ENCODE peak calls at places on chromosomes 3 and 15, in five cellular contexts. One of them, this sample, is unnamed.

GRCh38 chr3:45486136-45486535 is 97.8 kb downstream of the LARS2 start:
- DNase-seq in GM12878: no peak
- DNase-seq in K562: no peak
- DNase-seq in HepG2: no peak
- DNase-seq in WTC11: no peak
- DNase-seq in this sample: no peak

GRCh38 chr3:105688821-105689220 is 180.0 kb downstream of the CBLB start:
- DNase-seq in WTC11: no peak
- DNase-seq in K562: no peak
- DNase-seq in HepG2: peak
- DNase-seq in GM12878: no peak
- DNase-seq in this sample: peak

GRCh38 chr3:110423276-110423675 is 648.3 kb upstream of the NECTIN3 start:
- DNase-seq in HepG2: no peak
- DNase-seq in K562: no peak
- DNase-seq in GM12878: no peak
- DNase-seq in WTC11: no peak
- DNase-seq in this sample: no peak

GRCh38 chr3:121739902-121740301 is 9.6 kb downstream of the GOLGB1 start:
- DNase-seq in HepG2: no peak
- DNase-seq in K562: no peak
- DNase-seq in WTC11: no peak
- DNase-seq in GM12878: no peak
- DNase-seq in this sample: no peak

GRCh38 chr3:102158080-102158756 is 276.6 kb upstream of the ZPLD1 start:
- DNase-seq in K562: no peak
- DNase-seq in GM12878: no peak
- DNase-seq in HepG2: no peak
- DNase-seq in WTC11: no peak
- DNase-seq in this sample: no peak

GRCh38 chr3:192943384-192943783 is 25.7 kb upstream of the MB21D2 start:
- DNase-seq in WTC11: no peak
- DNase-seq in GM12878: no peak
- DNase-seq in HepG2: no peak
- DNase-seq in K562: no peak
- DNase-seq in this sample: no peak

GRCh38 chr3:62323241-62323640 is 50.1 kb downstream of the FEZF2 start:
- DNase-seq in GM12878: no peak
- DNase-seq in K562: no peak
- DNase-seq in WTC11: no peak
- DNase-seq in HepG2: no peak
- DNase-seq in this sample: no peak

GRCh38 chr3:9110802-9111201 is 138.6 kb downstream of the SRGAP3 start:
- DNase-seq in K562: no peak
- DNase-seq in HepG2: no peak
- DNase-seq in GM12878: no peak
- DNase-seq in WTC11: no peak
- DNase-seq in this sample: no peak

GRCh38 chr3:109803274-109803673 is 465.9 kb upstream of the DPPA4 start:
- DNase-seq in GM12878: no peak
- DNase-seq in K562: no peak
- DNase-seq in HepG2: no peak
- DNase-seq in WTC11: no peak
- DNase-seq in this sample: no peak

GRCh38 chr15:41568350-41569017 is 9.5 kb downstream of the TYRO3 start:
- DNase-seq in GM12878: no peak
- DNase-seq in HepG2: peak
- DNase-seq in K562: peak
- DNase-seq in WTC11: peak
- DNase-seq in this sample: no peak

GRCh38 chr3:195757371-195757770 is 36.6 kb downstream of the MUC20 start:
- DNase-seq in GM12878: no peak
- DNase-seq in WTC11: no peak
- DNase-seq in K562: no peak
- DNase-seq in HepG2: no peak
- DNase-seq in this sample: no peak

GRCh38 chr15:31366169-31366734 is 39.6 kb downstream of the KLF13 start:
- DNase-seq in K562: peak
- DNase-seq in WTC11: no peak
- DNase-seq in GM12878: no peak
- DNase-seq in HepG2: no peak
- DNase-seq in this sample: no peak

GRCh38 chr3:101992861-101993260 is 143.5 kb downstream of the NFKBIZ start:
- DNase-seq in HepG2: no peak
- DNase-seq in GM12878: no peak
- DNase-seq in WTC11: no peak
- DNase-seq in K562: no peak
- DNase-seq in this sample: no peak

GRCh38 chr15:43776101-43776717 is 557 bp downstream of the ELL3 start:
- DNase-seq in WTC11: peak
- DNase-seq in HepG2: no peak
- DNase-seq in GM12878: peak
- DNase-seq in K562: no peak
- DNase-seq in this sample: no peak

GRCh38 chr3:130539005-130539404 is 22.0 kb downstream of the COL6A6 start:
- DNase-seq in HepG2: peak
- DNase-seq in WTC11: peak
- DNase-seq in K562: peak
- DNase-seq in GM12878: no peak
- DNase-seq in this sample: peak

GRCh38 chr15:33612721-33613304 is 302.0 kb downstream of the RYR3 start:
- DNase-seq in HepG2: no peak
- DNase-seq in WTC11: no peak
- DNase-seq in K562: no peak
- DNase-seq in GM12878: no peak
- DNase-seq in this sample: no peak

GRCh38 chr3:122000936-122001605 is 21.0 kb downstream of the ILDR1 start:
- DNase-seq in WTC11: no peak
- DNase-seq in HepG2: peak
- DNase-seq in K562: no peak
- DNase-seq in GM12878: no peak
- DNase-seq in this sample: peak

GRCh38 chr15:68218847-68219798 is 10.4 kb downstream of the CLN6 start:
- DNase-seq in K562: peak
- DNase-seq in WTC11: no peak
- DNase-seq in GM12878: no peak
- DNase-seq in HepG2: no peak
- DNase-seq in this sample: no peak

GRCh38 chr3:47245271-47245670 is 37.3 kb downstream of the KIF9 start:
- DNase-seq in GM12878: no peak
- DNase-seq in HepG2: no peak
- DNase-seq in K562: no peak
- DNase-seq in WTC11: no peak
- DNase-seq in this sample: no peak

GRCh38 chr3:47244531-47245100 is 38.0 kb downstream of the KIF9 start:
- DNase-seq in K562: peak
- DNase-seq in GM12878: no peak
- DNase-seq in WTC11: no peak
- DNase-seq in HepG2: no peak
- DNase-seq in this sample: no peak

GRCh38 chr3:47251689-47252088 is 30.9 kb downstream of the KIF9 start:
- DNase-seq in WTC11: no peak
- DNase-seq in GM12878: no peak
- DNase-seq in K562: no peak
- DNase-seq in HepG2: no peak
- DNase-seq in this sample: no peak

GRCh38 chr3:47247131-47248064 is 35.2 kb downstream of the KIF9 start:
- DNase-seq in GM12878: no peak
- DNase-seq in WTC11: no peak
- DNase-seq in HepG2: no peak
- DNase-seq in K562: no peak
- DNase-seq in this sample: no peak

DNA sequence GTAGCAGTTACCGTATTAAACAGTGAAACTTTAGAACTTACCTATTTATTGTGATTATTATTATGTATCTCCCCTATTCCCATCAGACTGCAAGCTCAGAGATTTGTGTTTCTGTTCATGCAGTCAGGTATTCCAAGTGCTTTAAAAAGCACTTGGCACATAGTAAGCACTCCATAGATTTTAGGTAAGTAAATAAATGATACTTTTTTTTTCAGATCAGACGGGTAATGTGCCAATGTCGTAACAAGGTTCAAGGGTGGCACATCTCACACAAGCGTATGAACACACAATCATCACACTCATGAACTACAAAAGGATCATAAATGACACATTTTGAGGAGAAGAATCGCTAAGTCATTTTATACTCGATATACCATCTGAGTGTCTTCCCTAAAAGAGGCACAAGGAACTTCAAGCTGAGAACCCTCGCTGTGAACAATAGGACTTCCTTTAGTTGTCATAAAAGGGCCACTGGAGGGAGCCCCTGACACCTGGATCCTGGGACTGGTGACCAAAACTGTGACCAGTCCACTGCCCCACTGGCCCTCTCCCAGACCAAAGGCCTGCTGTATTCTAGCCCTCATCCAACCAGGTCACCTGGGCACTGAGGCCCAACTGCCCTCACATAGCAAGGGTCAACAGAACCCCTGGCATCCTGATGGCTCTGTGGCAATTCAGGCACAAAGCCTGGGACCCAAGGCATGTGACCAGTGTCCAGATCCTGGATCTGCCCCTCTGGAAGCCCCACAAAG is 32.1 kb downstream of the KIF9 start:
- DNase-seq in GM12878: no peak
- DNase-seq in WTC11: peak
- DNase-seq in HepG2: peak
- DNase-seq in K562: peak
- DNase-seq in this sample: peak
- TF ChIP-seq ESRRA in GM12878: no peak
- TF ChIP-seq ESRRA in WTC11: no peak
- TF ChIP-seq ESRRA in HepG2: no peak
- TF ChIP-seq ESRRA in K562: no peak
- TF ChIP-seq ESRRA in this sample: no peak

GRCh38 chr3:39065197-39065596 is 13.4 kb downstream of the WDR48 start:
- DNase-seq in HepG2: peak
- DNase-seq in GM12878: no peak
- DNase-seq in WTC11: peak
- DNase-seq in K562: no peak
- DNase-seq in this sample: peak
- TF ChIP-seq ESRRA in HepG2: no peak
- TF ChIP-seq ESRRA in GM12878: no peak
- TF ChIP-seq ESRRA in WTC11: no peak
- TF ChIP-seq ESRRA in K562: no peak
- TF ChIP-seq ESRRA in this sample: no peak

DNA sequence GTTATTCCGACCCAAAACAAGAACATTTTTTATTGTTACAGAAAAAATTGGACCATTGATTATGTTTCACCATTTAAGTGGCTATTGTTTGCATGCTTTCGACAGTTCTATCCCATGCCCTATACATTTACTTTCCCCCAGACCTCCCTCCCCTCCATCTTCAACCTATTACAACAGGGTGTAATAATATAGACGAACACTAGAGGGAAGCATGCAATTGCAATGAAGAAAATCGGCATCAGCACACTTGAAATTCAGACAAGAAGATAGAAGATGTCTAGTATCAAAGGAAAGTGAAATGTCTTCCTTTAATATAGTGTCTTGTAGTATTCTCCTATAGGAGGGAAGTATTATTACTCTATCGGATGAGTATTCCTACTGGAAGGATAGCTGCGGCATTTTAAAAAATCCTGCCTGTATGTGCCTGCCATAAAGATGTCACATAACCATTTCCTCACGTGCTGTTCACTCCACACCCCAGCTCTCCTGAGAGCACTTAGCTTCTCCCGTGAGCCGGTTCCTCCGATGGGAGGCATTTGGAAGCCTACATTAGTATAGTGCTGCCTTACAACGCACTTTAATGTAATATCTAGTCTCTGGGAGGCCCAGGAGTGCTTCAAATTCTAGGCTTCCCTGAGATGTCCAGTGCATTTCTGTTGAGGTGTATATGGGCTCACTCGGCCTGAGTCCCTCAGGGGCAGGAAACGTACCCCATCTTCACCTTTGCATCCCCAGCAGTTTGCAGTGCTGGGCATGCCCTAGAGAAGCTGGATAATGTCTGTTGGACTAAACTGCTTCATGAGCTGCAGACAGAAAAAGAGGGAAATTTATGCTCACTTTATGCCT is 17.8 kb upstream of the ERICH6 start:
- DNase-seq in HepG2: peak
- DNase-seq in GM12878: no peak
- DNase-seq in K562: peak
- DNase-seq in WTC11: no peak
- DNase-seq in this sample: peak
- TF ChIP-seq ESRRA in HepG2: no peak
- TF ChIP-seq ESRRA in GM12878: no peak
- TF ChIP-seq ESRRA in K562: no peak
- TF ChIP-seq ESRRA in WTC11: no peak
- TF ChIP-seq ESRRA in this sample: no peak

GRCh38 chr3:112302881-112303761 is 9.1 kb upstream of the SLC9C1 start:
- DNase-seq in WTC11: peak
- DNase-seq in HepG2: no peak
- DNase-seq in GM12878: no peak
- DNase-seq in K562: no peak
- DNase-seq in this sample: no peak

GRCh38 chr3:112306825-112307224 is 12.8 kb upstream of the SLC9C1 start:
- DNase-seq in GM12878: no peak
- DNase-seq in K562: no peak
- DNase-seq in HepG2: no peak
- DNase-seq in WTC11: no peak
- DNase-seq in this sample: no peak

GRCh38 chr3:112302061-112302830 is 8.2 kb upstream of the SLC9C1 start:
- DNase-seq in HepG2: no peak
- DNase-seq in K562: peak
- DNase-seq in GM12878: no peak
- DNase-seq in WTC11: peak
- DNase-seq in this sample: no peak

GRCh38 chr3:112303811-112304325 is 9.9 kb upstream of the SLC9C1 start:
- DNase-seq in GM12878: no peak
- DNase-seq in HepG2: no peak
- DNase-seq in K562: no peak
- DNase-seq in WTC11: no peak
- DNase-seq in this sample: no peak

GRCh38 chr3:112304611-112305010 is 10.6 kb upstream of the SLC9C1 start:
- DNase-seq in WTC11: no peak
- DNase-seq in GM12878: no peak
- DNase-seq in K562: no peak
- DNase-seq in HepG2: no peak
- DNase-seq in this sample: no peak
- TF ChIP-seq ESRRA in WTC11: no peak
- TF ChIP-seq ESRRA in GM12878: no peak
- TF ChIP-seq ESRRA in K562: no peak
- TF ChIP-seq ESRRA in HepG2: no peak
- TF ChIP-seq ESRRA in this sample: no peak

DNA sequence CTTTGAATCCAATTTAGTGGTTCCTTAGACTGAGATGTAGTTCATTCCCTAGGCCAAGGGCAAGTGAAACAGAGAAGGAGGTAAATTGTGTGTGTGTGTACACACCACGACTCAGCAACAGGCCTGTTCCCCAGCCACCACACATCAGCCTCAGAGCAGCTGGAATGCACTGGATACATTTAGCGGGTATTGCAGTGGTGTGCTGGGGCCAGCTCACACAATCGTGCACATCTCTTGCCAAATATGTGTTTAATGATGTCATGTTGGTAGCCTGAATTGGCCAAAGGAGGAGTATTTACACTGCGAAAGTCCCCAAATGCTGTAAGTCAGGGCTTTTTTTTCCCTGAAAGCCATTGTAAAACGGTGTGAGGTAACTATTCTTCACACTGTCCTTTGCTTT is 82.3 kb downstream of the RBPMS2 start:
- DNase-seq in WTC11: no peak
- DNase-seq in K562: no peak
- DNase-seq in GM12878: no peak
- DNase-seq in HepG2: peak
- DNase-seq in this sample: no peak
- TF ChIP-seq ESRRA in WTC11: no peak
- TF ChIP-seq ESRRA in K562: no peak
- TF ChIP-seq ESRRA in GM12878: no peak
- TF ChIP-seq ESRRA in HepG2: no peak
- TF ChIP-seq ESRRA in this sample: no peak